ENCODE peak calls at places on chromosomes 5 and 9, in four cellular contexts. P, D, A and L are unnamed samples.

GRCh38 chr9:20378851-20379250 is 243.4 kb downstream of the MLLT3 start:
- DNase-seq in P (no peak), D (no peak), A (no peak), L (no peak)

GRCh38 chr9:23841304-23841703 is 15.3 kb upstream of the ELAVL2 start:
- DNase-seq in P (no peak), D (no peak), A (no peak), L (no peak)

GRCh38 chr5:15807248-15807647 is 307.3 kb downstream of the FBXL7 start:
- DNase-seq in P (peak), D (no peak), A (no peak), L (no peak)

GRCh38 chr5:172773481-172774469 is 2.8 kb upstream of the DUSP1 start:
- DNase-seq in P (peak), D (no peak), A (no peak), L (peak)

GRCh38 chr9:34636791-34637355 is 714 bp downstream of the SIGMAR1 start:
- DNase-seq in P (peak), D (no peak), A (no peak), L (no peak)

GRCh38 chr5:16656561-16657191 is 39.9 kb upstream of the RETREG1 start:
- DNase-seq in P (no peak), D (no peak), A (no peak), L (peak)

GRCh38 chr5:1014346-1014745 is 5.7 kb downstream of the NKD2 start:
- DNase-seq in P (no peak), D (no peak), A (no peak), L (no peak)

GRCh38 chr5:137641148-137641547 is 94.7 kb downstream of the KLHL3 start:
- DNase-seq in P (peak), D (no peak), A (peak), L (no peak)

GRCh38 chr5:150780816-150781221 is 2.3 kb downstream of the SMIM3 start:
- DNase-seq in P (peak), D (no peak), A (no peak), L (no peak)

GRCh38 chr9:77455312-77455927 is 192.7 kb downstream of the GNA14 start:
- DNase-seq in P (no peak), D (no peak), A (no peak), L (no peak)

GRCh38 chr5:179731791-179732411 is 721 bp upstream of the MAML1 start:
- DNase-seq in P (peak), D (no peak), A (no peak), L (no peak)

GRCh38 chr9:126063326-126063725 is 263.3 kb upstream of the MVB12B start:
- DNase-seq in P (no peak), D (no peak), A (no peak), L (no peak)

GRCh38 chr5:96709152-96709821 is 47.1 kb downstream of the CAST start:
- DNase-seq in P (peak), D (no peak), A (no peak), L (no peak)

GRCh38 chr9:81722277-81722676 is 32.9 kb upstream of the TLE1 start:
- DNase-seq in P (no peak), D (no peak), A (no peak), L (no peak)

GRCh38 chr5:55517804-55518203 is 17.0 kb downstream of the PLPP1 start:
- DNase-seq in P (no peak), D (no peak), A (peak), L (no peak)

GRCh38 chr5:127111112-127111511 is 37.8 kb upstream of the C5orf63 start:
- DNase-seq in P (no peak), D (no peak), A (no peak), L (no peak)

GRCh38 chr9:93893899-93894690 is 61.1 kb downstream of the BARX1 start:
- DNase-seq in P (no peak), D (no peak), A (no peak), L (no peak)

GRCh38 chr9:107638922-107639321 is 149.4 kb upstream of the KLF4 start:
- DNase-seq in P (peak), D (no peak), A (no peak), L (peak)

DNA sequence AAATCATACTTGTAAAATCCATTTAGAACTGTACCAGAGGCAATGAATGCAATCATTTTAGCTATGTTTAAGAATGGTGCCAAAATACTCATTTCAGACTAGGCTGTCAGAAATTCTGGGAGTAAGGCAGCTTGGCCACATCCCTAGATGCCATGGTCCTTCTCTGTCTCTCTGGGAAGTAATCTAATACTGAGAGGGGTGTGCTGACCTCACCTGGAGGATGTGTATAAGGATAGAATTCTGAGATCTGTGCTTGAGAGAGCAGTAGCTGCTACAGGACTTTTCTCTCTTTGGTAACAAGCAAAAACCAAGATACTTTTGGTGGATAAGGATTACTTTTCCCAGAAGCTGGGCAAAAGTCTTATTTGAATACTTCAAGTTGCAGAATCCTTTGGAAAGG is 68.1 kb upstream of the MRPS30 start:
- DNase-seq in P (no peak), D (no peak), A (no peak), L (no peak)
- TF ChIP-seq CTCF in P (no peak), D (no peak), A (no peak), L (no peak)

GRCh38 chr5:175895701-175896102 is 24.3 kb downstream of the CPLX2 start:
- DNase-seq in P (no peak), D (no peak), A (no peak), L (peak)
- H3K4me3 ChIP-seq in P (no peak), D (no peak), A (no peak), L (no peak)

GRCh38 chr9:88932766-88933165 is 58.5 kb upstream of the S1PR3 start:
- DNase-seq in P (no peak), D (no peak), A (peak), L (no peak)
- TF ChIP-seq POLR2A in P (no peak), D (no peak), A (no peak), L (no peak)

GRCh38 chr5:52786937-52787599 is 648 bp upstream of the ITGA1 start:
- DNase-seq in P (peak), D (no peak), A (no peak), L (no peak)
- TF ChIP-seq CTCF in P (peak), D (peak), A (peak), L (no peak)

GRCh38 chr9:100411472-100412270 is 15.3 kb upstream of the MSANTD3 start:
- DNase-seq in P (peak), D (peak), A (peak), L (peak)
- H3K4me3 ChIP-seq in P (peak), D (peak), A (peak), L (peak)

GRCh38 chr9:9499546-9499945 is 1113.3 kb downstream of the PTPRD start:
- DNase-seq in P (no peak), D (no peak), A (no peak), L (no peak)
- TF ChIP-seq POLR2A in P (no peak), D (no peak), A (no peak), L (no peak)

GRCh38 chr5:135750506-135750905 is 84.0 kb upstream of the SLC25A48 start:
- DNase-seq in P (no peak), D (no peak), A (peak), L (no peak)
- TF ChIP-seq CTCF in P (peak), D (no peak), A (no peak), L (no peak)

DNA sequence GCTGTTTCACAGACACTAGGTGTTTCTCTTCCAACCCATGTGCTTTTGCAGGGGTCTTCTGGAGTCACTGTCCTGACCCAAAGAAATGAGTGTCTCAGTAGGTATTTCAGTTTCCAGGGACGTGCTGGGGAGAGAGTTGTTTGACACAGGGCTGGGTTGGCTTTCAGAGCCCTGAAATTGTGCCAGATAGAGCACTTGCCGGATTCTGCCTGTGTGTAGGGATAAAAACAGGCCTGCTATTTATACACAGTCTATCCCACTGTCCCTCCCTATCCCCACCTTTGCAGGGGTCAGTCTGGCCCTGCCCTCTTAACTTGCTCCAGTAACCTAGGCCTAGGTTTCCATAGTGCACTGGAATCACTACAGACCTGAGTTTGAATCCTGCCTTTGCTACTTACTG is 979 bp upstream of the HBEGF start:
- DNase-seq in P (no peak), D (no peak), A (no peak), L (no peak)
- H3K4me3 ChIP-seq in P (no peak), D (no peak), A (no peak), L (no peak)

GRCh38 chr5:8457187-8458037 is 588.5 kb downstream of the MTRR start:
- DNase-seq in P (peak), D (peak), A (peak), L (peak)
- TF ChIP-seq POLR2A in P (peak), D (peak), A (peak), L (no peak)